ENCODE peak calls at places on chromosome 6, in seven cellular contexts. W is GM23338, U is GM23248, T is HCT116, I is SK-N-SH, N is PC-9, O is hepatocyte. P is an unnamed sample. For H3K9me2, the result is how much of the 10 kb centered on the place peaks cover.

GRCh38 chr6:5459346-5459745 is 198.0 kb downstream of the FARS2 start:
- DNase-seq in W (no peak), U (no peak), T (no peak), I (no peak), N (no peak), O (no peak), P (no peak)

GRCh38 chr6:23350752-23351453 is 775.1 kb upstream of the NRSN1 start:
- DNase-seq in W (no peak), U (no peak), T (no peak), I (peak), N (peak), O (no peak), P (no peak)

GRCh38 chr6:149938571-149939462 is 3.0 kb upstream of the ULBP2 start:
- DNase-seq in W (no peak), U (peak), T (no peak), I (peak), N (no peak), O (no peak), P (peak)

GRCh38 chr6:110518281-110518623 is 41.8 kb upstream of the SLC22A16 start:
- DNase-seq in W (peak), U (peak), T (no peak), I (peak), N (no peak), O (no peak), P (peak)

GRCh38 chr6:135814043-135814442 is 37.5 kb upstream of the PDE7B start:
- DNase-seq in W (no peak), U (no peak), T (no peak), I (no peak), N (no peak), O (peak), P (no peak)

GRCh38 chr6:26316291-26316690 is 48.7 kb upstream of the BTN3A2 start:
- DNase-seq in W (no peak), U (no peak), T (no peak), I (no peak), N (no peak), O (no peak), P (no peak)

GRCh38 chr6:129683606-129684322 is 26.2 kb downstream of the ARHGAP18 start:
- DNase-seq in W (no peak), U (peak), T (peak), I (peak), N (peak), O (peak), P (peak)

GRCh38 chr6:161630674-161631073 is 356.8 kb upstream of the AGPAT4 start:
- DNase-seq in W (no peak), U (peak), T (no peak), I (no peak), N (no peak), O (no peak), P (no peak)

GRCh38 chr6:130412556-130413290 is 46.9 kb downstream of the TMEM200A start:
- DNase-seq in W (no peak), U (peak), T (no peak), I (no peak), N (no peak), O (no peak), P (no peak)

GRCh38 chr6:24910331-24910849 is 25.4 kb downstream of the RIPOR2 start:
- DNase-seq in W (peak), U (peak), T (no peak), I (peak), N (no peak), O (no peak), P (peak)
- H3K4me3 ChIP-seq in W (peak), U (peak), T (no peak), I (peak), N (no peak), O (peak), P (peak)

GRCh38 chr6:28673417-28673799 is 147.7 kb downstream of the GPX5 start:
- DNase-seq in W (no peak), U (no peak), T (no peak), I (no peak), N (no peak), O (no peak), P (no peak)

GRCh38 chr6:28673800-28674671 is 148.4 kb downstream of the GPX5 start:
- DNase-seq in W (peak), U (peak), T (peak), I (peak), N (peak), O (peak), P (peak)

DNA sequence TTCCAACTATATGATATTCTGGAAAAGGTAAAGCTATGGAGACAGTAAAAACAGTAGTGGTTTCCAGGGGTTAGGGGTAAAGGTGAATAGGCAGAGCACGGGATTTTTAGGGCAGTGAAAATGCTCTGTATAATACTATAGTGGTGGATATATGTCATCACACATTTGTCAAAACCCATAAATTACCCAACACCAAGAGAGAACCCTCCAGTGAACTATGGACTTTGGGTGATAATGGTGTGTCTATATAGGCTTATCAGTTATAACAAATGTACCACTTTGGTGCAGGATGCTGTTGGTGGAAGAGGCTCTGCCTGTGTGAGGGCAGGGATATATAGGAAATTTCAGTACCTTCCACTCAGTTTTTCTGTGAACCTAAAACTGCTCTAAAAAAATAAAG is 149.9 kb downstream of the GPX5 start:
- DNase-seq in W (no peak), U (no peak), T (no peak), I (no peak), N (no peak), O (no peak), P (no peak)
- H3K9me2 ChIP-seq in W (under half), U (under half), T (under half), I (under half), N (under half), O (under half), P (under half)

GRCh38 chr6:158002951-158003853 is 21.5 kb downstream of the SYNJ2 start:
- DNase-seq in W (no peak), U (peak), T (no peak), I (no peak), N (peak), O (peak), P (no peak)

GRCh38 chr6:158005626-158006180 is 24.0 kb downstream of the SYNJ2 start:
- DNase-seq in W (no peak), U (no peak), T (no peak), I (no peak), N (no peak), O (no peak), P (no peak)

GRCh38 chr6:158002249-158002950 is 20.7 kb downstream of the SYNJ2 start:
- DNase-seq in W (no peak), U (peak), T (peak), I (no peak), N (peak), O (peak), P (no peak)

GRCh38 chr6:158004696-158005095 is 23.0 kb downstream of the SYNJ2 start:
- DNase-seq in W (no peak), U (no peak), T (no peak), I (no peak), N (no peak), O (no peak), P (no peak)

DNA sequence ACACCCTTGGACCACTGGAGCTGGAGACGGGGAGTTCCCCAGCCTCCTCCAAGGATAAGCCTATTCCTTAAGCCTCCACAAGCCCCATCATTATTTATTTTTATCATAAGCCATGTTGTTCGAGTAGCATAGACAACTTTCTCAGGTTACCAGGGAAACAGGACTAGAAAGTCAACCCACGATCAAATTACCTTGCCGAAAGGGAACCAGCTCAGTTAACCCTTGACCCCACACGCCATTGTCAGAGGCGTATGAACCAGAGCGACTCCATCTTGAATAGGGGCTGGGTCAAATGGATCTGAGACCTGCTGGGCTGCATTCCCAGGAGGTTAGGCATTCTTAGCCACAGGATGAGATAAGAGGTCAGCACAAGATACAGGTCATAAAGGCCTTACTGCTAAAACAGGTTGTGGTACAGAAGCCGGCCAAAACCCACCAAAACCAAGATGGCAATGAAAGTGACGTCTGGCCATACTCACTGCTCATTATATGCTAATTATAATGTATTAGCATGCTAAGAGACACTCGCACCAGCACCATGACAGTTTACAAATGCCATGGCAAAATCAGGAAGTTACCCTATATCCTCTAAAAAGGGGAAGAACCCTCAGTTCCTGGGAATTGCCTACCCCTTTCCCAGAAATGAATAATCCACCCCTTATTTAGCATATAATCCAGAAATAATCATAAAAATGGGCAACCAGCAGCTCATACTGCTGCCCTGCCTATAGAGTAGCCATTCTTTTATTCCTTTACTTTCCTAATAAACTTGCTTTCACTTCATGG is 22.4 kb downstream of the SYNJ2 start:
- DNase-seq in W (no peak), U (no peak), T (no peak), I (no peak), N (peak), O (no peak), P (no peak)
- H3K27ac ChIP-seq in W (no peak), U (peak), T (no peak), I (no peak), N (peak), O (peak), P (no peak)

GRCh38 chr6:157274471-157275226 is 48.7 kb downstream of the TMEM242 start:
- DNase-seq in W (peak), U (peak), T (peak), I (peak), N (no peak), O (peak), P (peak)

GRCh38 chr6:157272372-157272771 is 50.9 kb downstream of the TMEM242 start:
- DNase-seq in W (no peak), U (no peak), T (no peak), I (no peak), N (no peak), O (no peak), P (no peak)

GRCh38 chr6:157272866-157273755 is 50.2 kb downstream of the TMEM242 start:
- DNase-seq in W (peak), U (peak), T (no peak), I (no peak), N (no peak), O (no peak), P (peak)

GRCh38 chr6:157274116-157274470 is 49.2 kb downstream of the TMEM242 start:
- DNase-seq in W (no peak), U (peak), T (no peak), I (no peak), N (no peak), O (no peak), P (no peak)

GRCh38 chr6:157273756-157274088 is 49.6 kb downstream of the TMEM242 start:
- DNase-seq in W (peak), U (peak), T (peak), I (peak), N (no peak), O (peak), P (peak)
- H3K4me3 ChIP-seq in W (peak), U (no peak), T (peak), I (no peak), N (peak), O (peak), P (peak)

P was measured in Karpas-422.